ENCODE peak calls at places on chromosomes 16 and 17, in eight cellular contexts. One of them, this sample, is unnamed.

GRCh38 chr17:44672479-44673093 is 16.3 kb downstream of the MEIOC start:
- DNase-seq in GM23338: peak; percentile 45
- DNase-seq in SK-N-SH: peak; percentile 34
- DNase-seq in MM.1S: no peak
- DNase-seq in PC-3: peak; percentile 63
- DNase-seq in HCT116: peak; percentile 18
- DNase-seq in neural progenitor cell: peak; percentile 3
- DNase-seq in GM23248: peak; percentile 55
- DNase-seq in this sample: peak; percentile 42

GRCh38 chr17:63435681-63436522 is 10.2 kb downstream of the CYB561 start:
- DNase-seq in HCT116: no peak
- DNase-seq in SK-N-SH: peak; percentile 45
- DNase-seq in MM.1S: no peak
- DNase-seq in GM23338: peak; percentile 84
- DNase-seq in GM23248: no peak
- DNase-seq in neural progenitor cell: no peak
- DNase-seq in PC-3: peak; percentile 60
- DNase-seq in this sample: peak; percentile 75

GRCh38 chr17:61619493-61619892 is 28.5 kb upstream of the NACA2 start:
- DNase-seq in MM.1S: no peak
- DNase-seq in SK-N-SH: no peak
- DNase-seq in GM23338: peak; percentile 6
- DNase-seq in neural progenitor cell: no peak
- DNase-seq in GM23248: peak; percentile 8
- DNase-seq in PC-3: no peak
- DNase-seq in HCT116: peak; percentile 23
- DNase-seq in this sample: peak; percentile 8

GRCh38 chr17:38469875-38470274 is 41.6 kb downstream of the ARHGAP23 start:
- DNase-seq in SK-N-SH: no peak
- DNase-seq in HCT116: no peak
- DNase-seq in MM.1S: no peak
- DNase-seq in GM23338: peak; percentile 54
- DNase-seq in neural progenitor cell: no peak
- DNase-seq in PC-3: no peak
- DNase-seq in GM23248: peak; percentile 88
- DNase-seq in this sample: no peak

GRCh38 chr16:56068816-56069215 is 122.5 kb upstream of the GNAO1 start:
- DNase-seq in PC-3: no peak
- DNase-seq in GM23338: no peak
- DNase-seq in HCT116: no peak
- DNase-seq in GM23248: no peak
- DNase-seq in MM.1S: no peak
- DNase-seq in SK-N-SH: no peak
- DNase-seq in neural progenitor cell: no peak
- DNase-seq in this sample: no peak

GRCh38 chr17:69761767-69762321 is 313.2 kb upstream of the KCNJ16 start:
- DNase-seq in SK-N-SH: no peak
- DNase-seq in GM23248: peak; percentile 92
- DNase-seq in HCT116: no peak
- DNase-seq in neural progenitor cell: no peak
- DNase-seq in MM.1S: no peak
- DNase-seq in GM23338: peak; percentile 17
- DNase-seq in PC-3: peak; percentile 98
- DNase-seq in this sample: no peak

GRCh38 chr17:42519546-42520444 is 16.2 kb upstream of the NAGLU start:
- DNase-seq in PC-3: peak; percentile 91
- DNase-seq in MM.1S: no peak
- DNase-seq in GM23248: peak; percentile 99
- DNase-seq in neural progenitor cell: peak; percentile 62
- DNase-seq in GM23338: peak; percentile 85
- DNase-seq in SK-N-SH: no peak
- DNase-seq in HCT116: peak; percentile 92
- DNase-seq in this sample: no peak

GRCh38 chr17:65231662-65232335 is 94.6 kb downstream of the RGS9 start:
- DNase-seq in GM23338: peak; percentile 92
- DNase-seq in SK-N-SH: peak; percentile 86
- DNase-seq in neural progenitor cell: peak; percentile 88
- DNase-seq in HCT116: peak; percentile 74
- DNase-seq in PC-3: peak; percentile 91
- DNase-seq in MM.1S: peak; percentile 56
- DNase-seq in GM23248: peak; percentile 95
- DNase-seq in this sample: peak; percentile 71

GRCh38 chr16:89337965-89338364 is 120.5 kb downstream of the ZNF778 start:
- DNase-seq in MM.1S: no peak
- DNase-seq in PC-3: no peak
- DNase-seq in GM23338: no peak
- DNase-seq in HCT116: no peak
- DNase-seq in SK-N-SH: no peak
- DNase-seq in GM23248: no peak
- DNase-seq in neural progenitor cell: no peak
- DNase-seq in this sample: no peak

GRCh38 chr16:53053967-53054669 is 673 bp upstream of the CHD9 start:
- DNase-seq in MM.1S: peak; percentile 48
- DNase-seq in PC-3: peak; percentile 5
- DNase-seq in GM23248: peak; percentile 63
- DNase-seq in SK-N-SH: peak; percentile 50
- DNase-seq in neural progenitor cell: no peak
- DNase-seq in GM23338: no peak
- DNase-seq in HCT116: no peak
- DNase-seq in this sample: peak; percentile 57

GRCh38 chr16:81012974-81013373 is 6.0 kb downstream of the CENPN start:
- DNase-seq in neural progenitor cell: no peak
- DNase-seq in GM23338: no peak
- DNase-seq in GM23248: no peak
- DNase-seq in SK-N-SH: no peak
- DNase-seq in MM.1S: no peak
- DNase-seq in HCT116: no peak
- DNase-seq in PC-3: no peak
- DNase-seq in this sample: no peak

GRCh38 chr16:9363520-9363919 is 272.1 kb downstream of the HAPSTR1 start:
- DNase-seq in MM.1S: no peak
- DNase-seq in SK-N-SH: no peak
- DNase-seq in neural progenitor cell: no peak
- DNase-seq in GM23338: no peak
- DNase-seq in PC-3: no peak
- DNase-seq in HCT116: no peak
- DNase-seq in GM23248: no peak
- DNase-seq in this sample: no peak

GRCh38 chr17:77424585-77425344 is 284.0 kb downstream of the SEC14L1 start:
- DNase-seq in GM23338: no peak
- DNase-seq in neural progenitor cell: no peak
- DNase-seq in MM.1S: no peak
- DNase-seq in GM23248: peak; percentile 66
- DNase-seq in HCT116: no peak
- DNase-seq in SK-N-SH: peak; percentile 99
- DNase-seq in PC-3: no peak
- DNase-seq in this sample: peak; percentile 45

GRCh38 chr16:29899516-29900101 is at the start of gene SEZ6L2:
- DNase-seq in PC-3: peak; percentile 89
- DNase-seq in HCT116: peak; percentile 90
- DNase-seq in neural progenitor cell: peak; percentile 92
- DNase-seq in SK-N-SH: peak; percentile 95
- DNase-seq in MM.1S: no peak
- DNase-seq in GM23248: peak; percentile 95
- DNase-seq in GM23338: peak; percentile 98
- DNase-seq in this sample: no peak

GRCh38 chr16:46948548-46949166 is 24.8 kb downstream of the DNAJA2 start:
- DNase-seq in GM23248: no peak
- DNase-seq in PC-3: no peak
- DNase-seq in HCT116: no peak
- DNase-seq in GM23338: no peak
- DNase-seq in SK-N-SH: no peak
- DNase-seq in MM.1S: no peak
- DNase-seq in neural progenitor cell: no peak
- DNase-seq in this sample: no peak
- H3K4me2 ChIP-seq in GM23248: no peak overlapping the region
- H3K4me2 ChIP-seq in PC-3: no peak overlapping the region
- H3K4me2 ChIP-seq in HCT116: no peak overlapping the region
- H3K4me2 ChIP-seq in GM23338: no peak overlapping the region
- H3K4me2 ChIP-seq in SK-N-SH: no peak overlapping the region
- H3K4me2 ChIP-seq in MM.1S: no peak overlapping the region
- H3K4me2 ChIP-seq in neural progenitor cell: no peak overlapping the region
- H3K4me2 ChIP-seq in this sample: no peak overlapping the region

DNA sequence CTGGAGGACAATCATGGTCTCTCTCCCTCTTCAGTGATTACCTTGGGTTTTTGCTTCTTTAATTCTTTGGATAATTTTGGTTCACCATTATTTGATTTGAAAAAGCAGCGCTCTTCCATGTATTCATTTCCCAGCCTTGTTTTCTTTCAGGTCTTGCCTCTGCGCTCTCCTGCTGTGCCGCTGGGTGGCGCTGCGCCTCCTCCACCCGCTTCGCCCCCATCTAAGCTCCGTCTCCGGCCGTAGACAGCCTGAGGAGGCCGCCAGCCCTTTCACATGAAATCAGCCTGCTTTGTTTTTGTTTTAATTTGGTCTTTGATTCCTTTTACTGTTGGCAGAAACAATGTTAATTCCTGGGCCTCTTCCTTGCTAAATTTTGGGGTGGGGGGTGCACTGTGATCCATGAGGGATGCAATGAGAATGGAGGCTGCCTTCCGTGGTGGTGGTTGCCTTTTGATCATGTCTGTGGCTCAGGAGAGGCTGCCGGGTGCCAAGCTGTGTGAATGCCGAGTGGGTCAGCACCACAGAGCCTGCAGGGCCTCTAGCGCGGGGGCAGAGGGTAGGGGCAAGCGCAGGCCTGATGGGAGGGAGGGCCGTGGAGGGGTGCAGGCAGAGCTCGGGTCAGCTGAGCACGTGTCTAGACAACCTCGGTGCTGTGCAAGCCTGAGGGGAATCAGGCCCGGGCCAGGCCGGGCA is 64.1 kb downstream of the PLD6 start:
- DNase-seq in neural progenitor cell: peak; percentile 78
- DNase-seq in GM23338: peak; percentile 79
- DNase-seq in PC-3: no peak
- DNase-seq in GM23248: peak; percentile 71
- DNase-seq in HCT116: no peak
- DNase-seq in SK-N-SH: peak; percentile 84
- DNase-seq in MM.1S: no peak
- DNase-seq in this sample: peak; percentile 48
- TF ChIP-seq EZH2phosphoT487 in neural progenitor cell: no peak
- TF ChIP-seq EZH2phosphoT487 in GM23338: no peak
- TF ChIP-seq EZH2phosphoT487 in PC-3: no peak
- TF ChIP-seq EZH2phosphoT487 in GM23248: no peak
- TF ChIP-seq EZH2phosphoT487 in HCT116: no peak
- TF ChIP-seq EZH2phosphoT487 in SK-N-SH: no peak
- TF ChIP-seq EZH2phosphoT487 in MM.1S: no peak
- TF ChIP-seq EZH2phosphoT487 in this sample: no peak

GRCh38 chr17:29709861-29710849 is 87.4 kb upstream of the CORO6 start:
- DNase-seq in neural progenitor cell: no peak
- DNase-seq in PC-3: no peak
- DNase-seq in GM23248: peak; percentile 65
- DNase-seq in SK-N-SH: no peak
- DNase-seq in MM.1S: no peak
- DNase-seq in HCT116: no peak
- DNase-seq in GM23338: no peak
- DNase-seq in this sample: no peak

GRCh38 chr17:29705352-29705751 is 82.6 kb upstream of the CORO6 start:
- DNase-seq in MM.1S: peak; percentile 19
- DNase-seq in neural progenitor cell: no peak
- DNase-seq in PC-3: no peak
- DNase-seq in GM23338: no peak
- DNase-seq in GM23248: no peak
- DNase-seq in SK-N-SH: no peak
- DNase-seq in HCT116: no peak
- DNase-seq in this sample: peak; percentile 24

GRCh38 chr17:29710891-29711418 is 88.2 kb upstream of the CORO6 start:
- DNase-seq in GM23248: peak; percentile 96
- DNase-seq in SK-N-SH: peak; percentile 85
- DNase-seq in PC-3: peak; percentile 47
- DNase-seq in MM.1S: no peak
- DNase-seq in GM23338: no peak
- DNase-seq in neural progenitor cell: no peak
- DNase-seq in HCT116: no peak
- DNase-seq in this sample: no peak

GRCh38 chr17:29707212-29707571 is 84.5 kb upstream of the CORO6 start:
- DNase-seq in PC-3: no peak
- DNase-seq in neural progenitor cell: no peak
- DNase-seq in MM.1S: peak; percentile 27
- DNase-seq in HCT116: no peak
- DNase-seq in GM23338: no peak
- DNase-seq in GM23248: no peak
- DNase-seq in SK-N-SH: no peak
- DNase-seq in this sample: no peak

GRCh38 chr17:29706045-29706431 is 83.3 kb upstream of the CORO6 start:
- DNase-seq in MM.1S: no peak
- DNase-seq in HCT116: no peak
- DNase-seq in neural progenitor cell: no peak
- DNase-seq in SK-N-SH: peak; percentile 22
- DNase-seq in GM23248: no peak
- DNase-seq in PC-3: no peak
- DNase-seq in GM23338: no peak
- DNase-seq in this sample: no peak
- H3K4me2 ChIP-seq in MM.1S: peak overlapping the region; percentile 61
- H3K4me2 ChIP-seq in HCT116: no peak overlapping the region
- H3K4me2 ChIP-seq in neural progenitor cell: no peak overlapping the region
- H3K4me2 ChIP-seq in SK-N-SH: no peak overlapping the region
- H3K4me2 ChIP-seq in GM23248: no peak overlapping the region
- H3K4me2 ChIP-seq in PC-3: no peak overlapping the region
- H3K4me2 ChIP-seq in GM23338: no peak overlapping the region
- H3K4me2 ChIP-seq in this sample: peak overlapping the region; percentile 72

GRCh38 chr17:29855686-29856085 is 74.3 kb downstream of the SSH2 start:
- DNase-seq in MM.1S: no peak
- DNase-seq in SK-N-SH: no peak
- DNase-seq in GM23248: peak; percentile 69
- DNase-seq in HCT116: no peak
- DNase-seq in GM23338: no peak
- DNase-seq in neural progenitor cell: no peak
- DNase-seq in PC-3: no peak
- DNase-seq in this sample: no peak
- TF ChIP-seq EZH2phosphoT487 in MM.1S: no peak
- TF ChIP-seq EZH2phosphoT487 in SK-N-SH: no peak
- TF ChIP-seq EZH2phosphoT487 in GM23248: no peak
- TF ChIP-seq EZH2phosphoT487 in HCT116: no peak
- TF ChIP-seq EZH2phosphoT487 in GM23338: no peak
- TF ChIP-seq EZH2phosphoT487 in neural progenitor cell: no peak
- TF ChIP-seq EZH2phosphoT487 in PC-3: no peak
- TF ChIP-seq EZH2phosphoT487 in this sample: no peak

DNA sequence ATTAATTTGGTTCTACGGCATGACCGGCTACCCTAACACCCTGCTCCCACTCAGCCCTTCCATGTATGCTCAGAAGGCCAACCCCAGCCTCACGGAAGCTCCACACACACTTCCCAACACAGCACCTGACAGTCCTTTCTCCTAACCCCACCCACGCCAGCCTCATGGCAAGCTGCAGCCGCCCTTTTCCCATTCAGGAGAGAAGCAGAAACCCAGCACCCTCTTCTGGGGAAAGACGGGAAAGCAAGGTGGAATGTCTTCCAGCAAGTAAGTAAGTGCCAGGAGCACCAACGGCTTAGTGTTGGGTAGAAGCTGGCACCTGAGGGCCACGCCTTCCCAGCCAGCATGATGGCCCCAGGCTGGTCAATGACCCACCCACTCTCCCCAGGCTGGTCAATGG is 32.1 kb downstream of the ABR start:
- DNase-seq in MM.1S: peak; percentile 26
- DNase-seq in GM23338: peak; percentile 92
- DNase-seq in GM23248: peak; percentile 58
- DNase-seq in SK-N-SH: no peak
- DNase-seq in PC-3: peak; percentile 80
- DNase-seq in neural progenitor cell: peak; percentile 78
- DNase-seq in HCT116: peak; percentile 71
- DNase-seq in this sample: no peak
- H3K4me2 ChIP-seq in MM.1S: no peak overlapping the region
- H3K4me2 ChIP-seq in GM23338: no peak overlapping the region
- H3K4me2 ChIP-seq in GM23248: no peak overlapping the region
- H3K4me2 ChIP-seq in SK-N-SH: no peak overlapping the region
- H3K4me2 ChIP-seq in PC-3: no peak overlapping the region
- H3K4me2 ChIP-seq in neural progenitor cell: no peak overlapping the region
- H3K4me2 ChIP-seq in HCT116: peak overlapping the region; percentile 12
- H3K4me2 ChIP-seq in this sample: no peak overlapping the region